ENCODE peak calls at places on chromosomes 6 and 20, in six cellular contexts. One of them, this sample, is unnamed. For H3K27me3, the result is how much of the 10 kb centered on the place peaks cover.

GRCh38 chr6:106894978-106895702 is 79.4 kb downstream of the CD24 start:
- DNase-seq in GM12878: no peak
- DNase-seq in K562: peak
- DNase-seq in H1: no peak
- DNase-seq in HepG2: peak
- DNase-seq in SK-N-SH: no peak
- DNase-seq in this sample: peak

GRCh38 chr6:73262701-73263569 is at the start of gene KHDC1:
- DNase-seq in SK-N-SH: peak
- DNase-seq in GM12878: no peak
- DNase-seq in H1: peak
- DNase-seq in HepG2: no peak
- DNase-seq in K562: peak
- DNase-seq in this sample: peak

GRCh38 chr20:51569815-51570741 is 27.6 kb upstream of the NFATC2 start:
- DNase-seq in SK-N-SH: no peak
- DNase-seq in HepG2: peak
- DNase-seq in GM12878: no peak
- DNase-seq in K562: no peak
- DNase-seq in H1: no peak
- DNase-seq in this sample: no peak

GRCh38 chr6:108622601-108623335 is 62.1 kb downstream of the FOXO3 start:
- DNase-seq in K562: no peak
- DNase-seq in SK-N-SH: peak
- DNase-seq in GM12878: no peak
- DNase-seq in H1: no peak
- DNase-seq in HepG2: no peak
- DNase-seq in this sample: peak

GRCh38 chr6:145714731-145715130 is 20.6 kb downstream of the EPM2A start:
- DNase-seq in GM12878: no peak
- DNase-seq in HepG2: no peak
- DNase-seq in K562: no peak
- DNase-seq in H1: no peak
- DNase-seq in SK-N-SH: no peak
- DNase-seq in this sample: no peak

GRCh38 chr6:129507059-129507807 is 202.7 kb downstream of the ARHGAP18 start:
- DNase-seq in SK-N-SH: no peak
- DNase-seq in H1: no peak
- DNase-seq in HepG2: no peak
- DNase-seq in GM12878: no peak
- DNase-seq in K562: no peak
- DNase-seq in this sample: no peak

GRCh38 chr6:152426276-152426675 is 210.9 kb downstream of the SYNE1 start:
- DNase-seq in K562: no peak
- DNase-seq in GM12878: no peak
- DNase-seq in SK-N-SH: no peak
- DNase-seq in H1: no peak
- DNase-seq in HepG2: no peak
- DNase-seq in this sample: no peak

GRCh38 chr20:45576995-45577394 is 2.1 kb downstream of the WFDC8 start:
- DNase-seq in HepG2: peak
- DNase-seq in K562: no peak
- DNase-seq in H1: no peak
- DNase-seq in SK-N-SH: no peak
- DNase-seq in GM12878: no peak
- DNase-seq in this sample: no peak

GRCh38 chr6:132412656-132413500 is 11.6 kb upstream of the MOXD1 start:
- DNase-seq in K562: no peak
- DNase-seq in HepG2: no peak
- DNase-seq in H1: no peak
- DNase-seq in SK-N-SH: no peak
- DNase-seq in GM12878: no peak
- DNase-seq in this sample: no peak

GRCh38 chr20:14829897-14830296 is 492.5 kb upstream of the FLRT3 start:
- DNase-seq in SK-N-SH: no peak
- DNase-seq in H1: no peak
- DNase-seq in K562: no peak
- DNase-seq in GM12878: peak
- DNase-seq in HepG2: no peak
- DNase-seq in this sample: no peak

GRCh38 chr6:156016186-156016976 is 560.7 kb upstream of the NOX3 start:
- DNase-seq in H1: no peak
- DNase-seq in HepG2: no peak
- DNase-seq in K562: no peak
- DNase-seq in GM12878: no peak
- DNase-seq in SK-N-SH: no peak
- DNase-seq in this sample: no peak

GRCh38 chr6:119148825-119149525 is 70.5 kb upstream of the FAM184A start:
- DNase-seq in HepG2: no peak
- DNase-seq in H1: no peak
- DNase-seq in GM12878: no peak
- DNase-seq in K562: no peak
- DNase-seq in SK-N-SH: no peak
- DNase-seq in this sample: no peak
- H3K4me3 ChIP-seq in HepG2: no peak
- H3K4me3 ChIP-seq in H1: no peak
- H3K4me3 ChIP-seq in GM12878: no peak
- H3K4me3 ChIP-seq in K562: no peak
- H3K4me3 ChIP-seq in SK-N-SH: no peak
- H3K4me3 ChIP-seq in this sample: no peak

DNA sequence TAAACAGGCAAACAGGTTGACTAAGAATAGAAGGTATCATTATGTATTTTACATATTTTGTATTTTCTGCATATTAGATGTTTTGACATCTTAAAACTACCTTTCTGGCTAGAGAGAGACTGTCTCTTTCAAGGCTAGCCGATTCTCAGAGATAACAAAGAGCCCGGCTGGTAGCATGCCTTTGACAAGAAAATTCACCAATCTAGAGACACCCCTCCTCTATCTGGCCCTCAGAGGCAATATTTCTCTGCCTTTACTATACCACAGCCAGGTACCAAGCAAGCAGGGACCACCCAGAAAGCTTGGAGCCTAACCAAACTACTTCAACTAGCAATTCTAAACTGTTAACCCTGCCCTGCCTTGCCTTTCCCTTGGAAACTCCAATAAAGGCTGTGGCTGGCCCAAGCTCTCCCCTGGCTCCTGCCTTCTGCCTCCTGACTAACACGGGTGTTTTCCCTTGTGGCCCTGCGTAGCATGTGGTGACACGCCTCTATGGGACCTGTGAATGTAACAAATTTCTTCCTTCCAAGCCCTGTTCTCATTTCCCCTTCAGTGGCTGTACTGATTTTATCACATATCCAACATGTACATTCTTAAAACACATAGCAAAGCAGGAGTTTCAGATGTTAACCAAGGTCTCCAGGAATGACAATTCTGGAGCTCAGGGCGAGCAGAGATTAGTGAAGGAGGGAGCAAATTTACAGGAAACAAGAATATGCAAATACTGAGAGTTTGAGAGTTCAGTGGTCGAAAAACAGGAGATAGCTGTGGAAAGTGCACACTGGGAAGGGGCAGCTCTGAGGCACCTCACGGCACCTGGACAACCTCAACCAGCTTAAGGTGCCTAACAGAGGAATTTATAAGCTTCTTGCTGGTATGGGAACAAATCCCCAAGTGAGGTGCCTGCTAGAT is 120.8 kb downstream of the BACH2 start:
- DNase-seq in SK-N-SH: no peak
- DNase-seq in H1: no peak
- DNase-seq in HepG2: no peak
- DNase-seq in GM12878: no peak
- DNase-seq in K562: no peak
- DNase-seq in this sample: no peak
- TF ChIP-seq GABPA in SK-N-SH: no peak
- TF ChIP-seq GABPA in H1: no peak
- TF ChIP-seq GABPA in HepG2: no peak
- TF ChIP-seq GABPA in GM12878: no peak
- TF ChIP-seq GABPA in K562: no peak
- TF ChIP-seq GABPA in this sample: no peak

DNA sequence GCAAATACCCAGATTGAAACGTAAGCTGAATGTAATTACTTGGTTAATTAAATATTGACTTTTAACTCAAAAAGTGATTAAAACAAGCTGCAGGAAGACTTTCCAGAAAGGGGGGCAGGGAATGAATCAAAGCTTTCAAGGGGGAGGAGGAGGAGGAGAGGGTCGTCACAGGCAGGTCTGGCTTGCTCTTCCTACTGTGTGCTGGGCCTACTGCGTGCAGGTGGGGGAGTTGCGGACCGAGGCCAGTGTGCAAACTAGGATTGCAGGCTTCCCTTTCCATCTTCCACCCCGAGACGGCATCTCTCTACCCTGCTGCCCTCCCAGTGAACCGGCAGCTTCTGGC is 1.1 kb downstream of the SULF2 start:
- DNase-seq in K562: no peak
- DNase-seq in SK-N-SH: no peak
- DNase-seq in H1: no peak
- DNase-seq in GM12878: no peak
- DNase-seq in HepG2: no peak
- DNase-seq in this sample: no peak
- H3K27me3 ChIP-seq in K562: under half
- H3K27me3 ChIP-seq in SK-N-SH: under half
- H3K27me3 ChIP-seq in H1: under half
- H3K27me3 ChIP-seq in GM12878: under half
- H3K27me3 ChIP-seq in HepG2: under half
- H3K27me3 ChIP-seq in this sample: under half

GRCh38 chr20:23367770-23368169 is 5.8 kb downstream of the GZF1 start:
- DNase-seq in GM12878: no peak
- DNase-seq in SK-N-SH: no peak
- DNase-seq in K562: no peak
- DNase-seq in HepG2: no peak
- DNase-seq in H1: no peak
- DNase-seq in this sample: no peak
- H3K4me3 ChIP-seq in GM12878: no peak
- H3K4me3 ChIP-seq in SK-N-SH: no peak
- H3K4me3 ChIP-seq in K562: no peak
- H3K4me3 ChIP-seq in HepG2: no peak
- H3K4me3 ChIP-seq in H1: no peak
- H3K4me3 ChIP-seq in this sample: no peak

GRCh38 chr6:161411265-161411944 is 137.5 kb upstream of the AGPAT4 start:
- DNase-seq in H1: no peak
- DNase-seq in K562: no peak
- DNase-seq in GM12878: no peak
- DNase-seq in SK-N-SH: no peak
- DNase-seq in HepG2: no peak
- DNase-seq in this sample: no peak
- TF ChIP-seq GABPA in H1: no peak
- TF ChIP-seq GABPA in K562: no peak
- TF ChIP-seq GABPA in GM12878: no peak
- TF ChIP-seq GABPA in SK-N-SH: no peak
- TF ChIP-seq GABPA in HepG2: no peak
- TF ChIP-seq GABPA in this sample: no peak

GRCh38 chr20:57576002-57576401 is 15.1 kb downstream of the PCK1 start:
- DNase-seq in H1: no peak
- DNase-seq in SK-N-SH: no peak
- DNase-seq in K562: no peak
- DNase-seq in GM12878: no peak
- DNase-seq in HepG2: no peak
- DNase-seq in this sample: no peak
- H3K27me3 ChIP-seq in H1: under half
- H3K27me3 ChIP-seq in SK-N-SH: under half
- H3K27me3 ChIP-seq in K562: under half
- H3K27me3 ChIP-seq in GM12878: under half
- H3K27me3 ChIP-seq in HepG2: under half
- H3K27me3 ChIP-seq in this sample: under half

This sample was measured in HL-60.